ENCODE peak calls at places on chromosomes 1 and 21, in five cellular contexts. R, N, I, O and H are unnamed samples.
A peak's percentile ranks its signal among the peaks of the same experiment; 100 is the strongest.

GRCh38 chr1:19101244-19101643 is 108.8 kb downstream of the UBR4 start:
- DNase-seq in R (no peak), N (no peak), I (no peak), O (peak; percentile 60), H (no peak)

GRCh38 chr1:218304281-218305039 is 19.4 kb downstream of the RRP15 start:
- DNase-seq in R (peak; percentile 16), N (peak; percentile 50), I (no peak), O (peak; percentile 47), H (no peak)

GRCh38 chr1:211637066-211637465 is 38.4 kb downstream of the NEK2 start:
- DNase-seq in R (no peak), N (no peak), I (no peak), O (no peak), H (no peak)

GRCh38 chr1:208219659-208220282 is 24.4 kb downstream of the PLXNA2 start:
- DNase-seq in R (peak; percentile 84), N (peak; percentile 89), I (no peak), O (peak; percentile 61), H (no peak)

GRCh38 chr1:208587110-208587509 is 342.9 kb upstream of the PLXNA2 start:
- DNase-seq in R (no peak), N (no peak), I (no peak), O (no peak), H (no peak)

GRCh38 chr1:248824701-248825100 is 1.0 kb downstream of the SH3BP5L start:
- DNase-seq in R (no peak), N (no peak), I (no peak), O (no peak), H (no peak)

GRCh38 chr1:94284481-94284880 is 47.1 kb upstream of the ARHGAP29 start:
- DNase-seq in R (no peak), N (peak; percentile 72), I (no peak), O (peak; percentile 48), H (no peak)

GRCh38 chr1:121443131-121443530 is 258.4 kb downstream of the SRGAP2C start:
- DNase-seq in R (no peak), N (peak; percentile 66), I (no peak), O (peak; percentile 7), H (no peak)

GRCh38 chr1:224635356-224635755 is 19.2 kb downstream of the CNIH3 start:
- DNase-seq in R (no peak), N (peak; percentile 69), I (no peak), O (peak; percentile 87), H (no peak)

GRCh38 chr1:228317411-228317828 is 89.2 kb downstream of the TRIM11 start:
- DNase-seq in R (no peak), N (no peak), I (no peak), O (no peak), H (no peak)

GRCh38 chr1:160628799-160629263 is 18.0 kb downstream of the SLAMF1 start:
- DNase-seq in R (peak; percentile 71), N (no peak), I (no peak), O (no peak), H (no peak)

GRCh38 chr1:15610167-15610566 is 7.1 kb upstream of the DDI2 start:
- DNase-seq in R (no peak), N (no peak), I (no peak), O (no peak), H (no peak)

GRCh38 chr1:97433094-97433493 is 487.7 kb downstream of the DPYD start:
- DNase-seq in R (no peak), N (no peak), I (no peak), O (no peak), H (no peak)

GRCh38 chr1:23126801-23127200 is 41.9 kb downstream of the LUZP1 start:
- DNase-seq in R (no peak), N (peak; percentile 58), I (no peak), O (peak; percentile 87), H (no peak)

GRCh38 chr1:109984190-109984455 is 442 bp upstream of the AHCYL1 start:
- DNase-seq in R (no peak), N (peak; percentile 82), I (no peak), O (peak; percentile 34), H (no peak)

GRCh38 chr1:52436817-52437216 is 32.4 kb downstream of the PRPF38A start:
- DNase-seq in R (peak; percentile 35), N (no peak), I (no peak), O (no peak), H (no peak)

GRCh38 chr1:168469690-168470089 is 74.1 kb downstream of the XCL2 start:
- DNase-seq in R (peak; percentile 41), N (peak; percentile 77), I (no peak), O (peak; percentile 40), H (no peak)

GRCh38 chr1:198678901-198679329 is 40.1 kb downstream of the PTPRC start:
- DNase-seq in R (no peak), N (no peak), I (peak; percentile 42), O (no peak), H (no peak)

GRCh38 chr1:6962390-6962955 is 177.2 kb downstream of the CAMTA1 start:
- DNase-seq in R (peak; percentile 100), N (no peak), I (no peak), O (no peak), H (no peak)

GRCh38 chr1:5988596-5989285 is 3.5 kb downstream of the NPHP4 start:
- DNase-seq in R (no peak), N (no peak), I (no peak), O (no peak), H (no peak)

GRCh38 chr21:37450385-37451044 is 83.9 kb downstream of the DYRK1A start:
- DNase-seq in R (no peak), N (peak; percentile 67), I (no peak), O (peak; percentile 58), H (no peak)

GRCh38 chr1:12010751-12011570 is 8.3 kb upstream of the MIIP start:
- DNase-seq in R (no peak), N (no peak), I (no peak), O (no peak), H (no peak)

GRCh38 chr1:46333300-46334029 is 7.1 kb upstream of the NSUN4 start:
- DNase-seq in R (peak; percentile 92), N (peak; percentile 59), I (peak; percentile 66), O (peak; percentile 31), H (no peak)

GRCh38 chr1:180384606-180385005 is 117.8 kb downstream of the ACBD6 start:
- DNase-seq in R (no peak), N (no peak), I (no peak), O (no peak), H (no peak)

GRCh38 chr1:168054117-168054516 is 82.6 kb downstream of the GPR161 start:
- DNase-seq in R (no peak), N (no peak), I (no peak), O (no peak), H (no peak)

GRCh38 chr1:240306673-240307072 is 215.0 kb downstream of the FMN2 start:
- DNase-seq in R (no peak), N (peak; percentile 62), I (no peak), O (peak; percentile 40), H (no peak)

GRCh38 chr1:45304311-45305081 is 22.2 kb upstream of the HPDL start:
- DNase-seq in R (no peak), N (no peak), I (no peak), O (peak; percentile 36), H (no peak)

GRCh38 chr1:32716312-32717126 is 13.9 kb upstream of the SYNC start:
- DNase-seq in R (peak; percentile 98), N (no peak), I (peak; percentile 99), O (no peak), H (peak; percentile 56)

GRCh38 chr21:30168086-30168485 is 1.5 kb upstream of the CLDN17 start:
- DNase-seq in R (no peak), N (no peak), I (no peak), O (no peak), H (no peak)

GRCh38 chr1:233065655-233066054 is 115.2 kb downstream of the NTPCR start:
- DNase-seq in R (peak; percentile 53), N (no peak), I (no peak), O (no peak), H (no peak)

DNA sequence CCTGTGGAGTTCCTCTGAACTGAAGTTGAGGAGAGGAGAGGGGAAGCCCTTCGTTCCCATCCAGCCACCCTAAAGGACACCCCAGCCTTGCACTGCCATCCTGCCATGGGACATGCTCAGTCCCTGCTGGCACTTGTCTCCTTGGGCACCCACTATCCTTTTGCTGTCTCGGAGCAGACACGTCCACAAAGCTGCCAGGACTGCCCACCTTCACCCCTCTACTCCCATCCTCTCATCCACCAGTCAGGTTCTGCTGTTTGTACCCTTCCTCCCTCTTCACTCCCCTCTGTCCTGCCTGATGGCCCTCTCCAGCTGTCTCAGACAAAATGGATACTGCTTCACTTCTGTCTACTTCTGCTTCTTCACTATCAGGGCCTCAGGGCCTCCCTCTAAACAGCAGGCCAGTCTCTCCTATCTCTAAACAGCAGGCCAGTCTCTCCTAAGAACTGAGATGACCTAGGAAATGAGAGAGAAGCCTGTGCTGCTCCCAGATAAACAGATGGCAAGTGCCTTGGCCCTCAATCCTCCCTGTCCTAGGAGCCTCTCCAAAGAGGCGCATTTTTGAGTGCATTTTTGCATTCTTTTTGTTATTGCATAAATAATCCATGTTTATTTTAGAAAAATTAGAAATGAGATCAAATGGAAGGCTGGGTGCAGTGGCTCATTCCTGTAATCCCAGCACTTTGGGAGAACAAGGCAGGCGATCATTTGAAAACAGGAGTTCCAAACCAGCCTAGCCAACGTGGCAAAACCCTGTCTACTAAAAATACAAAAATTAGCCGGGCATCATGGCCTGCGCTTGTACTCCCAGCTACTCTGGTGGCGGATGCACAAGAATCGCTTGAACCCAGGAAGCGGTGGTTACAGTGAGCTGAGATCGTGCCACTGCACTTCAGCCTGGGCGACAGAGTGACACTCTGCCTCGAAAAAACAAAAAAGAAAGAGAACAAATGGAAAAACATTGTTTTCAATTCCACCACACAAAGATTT is 4.4 kb upstream of the PYCR2 start:
- DNase-seq in R (no peak), N (no peak), I (no peak), O (no peak), H (no peak)
- H2BK15ac ChIP-seq in R (no peak overlapping the region), N (no peak overlapping the region), I (no peak overlapping the region), O (no peak overlapping the region), H (peak overlapping the region; percentile 6)

DNA sequence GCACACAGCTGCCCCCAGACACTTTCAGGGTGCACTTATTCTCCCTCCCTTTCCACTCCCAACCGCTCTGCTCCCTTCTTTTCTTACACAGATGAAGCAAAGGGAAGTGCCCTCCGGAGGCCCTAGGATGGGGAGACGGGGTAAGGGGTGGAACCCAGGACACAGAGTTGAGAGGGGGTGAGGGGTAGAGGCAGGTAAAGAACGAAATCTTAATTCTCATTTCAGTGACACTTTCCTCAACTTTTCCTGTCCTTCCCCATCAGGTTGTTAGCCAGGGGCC is 12.8 kb downstream of the PLEKHO1 start:
- DNase-seq in R (no peak), N (no peak), I (no peak), O (no peak), H (no peak)
- H2BK15ac ChIP-seq in R (no peak overlapping the region), N (peak overlapping the region; percentile 52), I (no peak overlapping the region), O (peak overlapping the region; percentile 97), H (peak overlapping the region; percentile 69)

GRCh38 chr1:1624443-1625403 is 7.2 kb upstream of the MMP23B start:
- DNase-seq in R (peak; percentile 38), N (no peak), I (no peak), O (no peak), H (no peak)
- H2BK15ac ChIP-seq in R (no peak overlapping the region), N (no peak overlapping the region), I (no peak overlapping the region), O (no peak overlapping the region), H (no peak overlapping the region)

DNA sequence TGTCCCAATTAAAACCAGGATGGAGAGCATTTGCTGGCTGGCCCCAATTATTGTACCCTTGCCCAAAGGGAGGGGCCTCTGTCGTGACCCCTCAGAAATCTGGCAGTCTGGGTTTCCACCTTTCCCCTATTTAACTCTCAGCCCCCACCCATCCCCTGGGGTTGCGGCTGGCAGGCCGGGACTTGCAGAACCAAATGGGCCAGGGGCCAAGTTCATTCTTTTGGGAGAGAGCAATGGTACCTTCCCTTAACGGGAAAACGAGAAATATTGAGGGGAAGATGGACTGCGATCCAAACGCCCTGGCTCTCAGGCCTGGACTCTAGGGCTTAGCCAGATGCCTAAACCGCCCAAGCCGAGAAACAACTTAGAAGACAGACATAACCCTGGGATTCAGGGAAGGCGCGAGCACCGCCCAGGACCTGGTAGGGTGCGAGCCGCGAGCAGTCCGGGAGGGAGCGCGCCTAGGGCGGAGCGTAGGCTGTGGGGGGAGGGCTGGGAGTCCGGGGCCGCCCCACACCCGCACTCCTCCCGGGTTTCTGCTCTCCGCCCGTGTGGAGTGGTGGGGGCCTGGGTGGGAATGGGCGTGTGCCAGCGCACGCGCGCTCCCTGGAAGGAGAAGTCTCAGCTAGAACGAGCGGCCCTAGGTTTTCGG is at the start of gene SLC27A3:
- DNase-seq in R (peak; percentile 58), N (no peak), I (peak; percentile 61), O (no peak), H (no peak)
- H2BK15ac ChIP-seq in R (no peak within 1 kb of the TSS), N (peak within 1 kb of the TSS; percentile 31), I (no peak within 1 kb of the TSS), O (no peak within 1 kb of the TSS), H (peak within 1 kb of the TSS; percentile 78)